ENCODE peak calls at places on chromosomes 6 and 20, in six cellular contexts. One of them, this sample, is unnamed.

GRCh38 chr6:97689078-97689754 is 406.2 kb upstream of the MMS22L start:
- DNase-seq in stimulated activated naive B cell treated with anti-CD40 and anti-IgM and Interleukin-4, amounts not matched to agents 10 μg/mL and 1 μg/mL and 100 μg/mL, for 72 hours: no peak
- DNase-seq in activated CD4-positive, alpha-beta T cell treated with anti-CD3 and anti-CD28 coated beads, Interleukin-2, amount 50 U/mL, for 4 hours: no peak
- DNase-seq in naive thymus-derived CD4-positive, alpha-beta T cell: no peak
- DNase-seq in GM13977: no peak
- DNase-seq in NCI-H2081 treated with DMSO at 0.1 percent for 48 hours: no peak
- DNase-seq in this sample: no peak

GRCh38 chr6:35668708-35669440 is 19.8 kb downstream of the FKBP5 start:
- DNase-seq in stimulated activated naive B cell treated with anti-CD40 and anti-IgM and Interleukin-4, amounts not matched to agents 10 μg/mL and 1 μg/mL and 100 μg/mL, for 72 hours: no peak
- DNase-seq in activated CD4-positive, alpha-beta T cell treated with anti-CD3 and anti-CD28 coated beads, Interleukin-2, amount 50 U/mL, for 4 hours: no peak
- DNase-seq in naive thymus-derived CD4-positive, alpha-beta T cell: no peak
- DNase-seq in GM13977: no peak
- DNase-seq in NCI-H2081 treated with DMSO at 0.1 percent for 48 hours: no peak
- DNase-seq in this sample: no peak

GRCh38 chr6:24924956-24925355 is 10.8 kb downstream of the RIPOR2 start:
- DNase-seq in stimulated activated naive B cell treated with anti-CD40 and anti-IgM and Interleukin-4, amounts not matched to agents 10 μg/mL and 1 μg/mL and 100 μg/mL, for 72 hours: no peak
- DNase-seq in activated CD4-positive, alpha-beta T cell treated with anti-CD3 and anti-CD28 coated beads, Interleukin-2, amount 50 U/mL, for 4 hours: no peak
- DNase-seq in naive thymus-derived CD4-positive, alpha-beta T cell: no peak
- DNase-seq in GM13977: no peak
- DNase-seq in NCI-H2081 treated with DMSO at 0.1 percent for 48 hours: no peak
- DNase-seq in this sample: no peak

GRCh38 chr6:106823732-106824351 is 150.7 kb downstream of the CD24 start:
- DNase-seq in stimulated activated naive B cell treated with anti-CD40 and anti-IgM and Interleukin-4, amounts not matched to agents 10 μg/mL and 1 μg/mL and 100 μg/mL, for 72 hours: no peak
- DNase-seq in activated CD4-positive, alpha-beta T cell treated with anti-CD3 and anti-CD28 coated beads, Interleukin-2, amount 50 U/mL, for 4 hours: no peak
- DNase-seq in naive thymus-derived CD4-positive, alpha-beta T cell: no peak
- DNase-seq in GM13977: no peak
- DNase-seq in NCI-H2081 treated with DMSO at 0.1 percent for 48 hours: no peak
- DNase-seq in this sample: no peak

GRCh38 chr20:2128542-2128941 is 26.9 kb downstream of the STK35 start:
- DNase-seq in stimulated activated naive B cell treated with anti-CD40 and anti-IgM and Interleukin-4, amounts not matched to agents 10 μg/mL and 1 μg/mL and 100 μg/mL, for 72 hours: peak
- DNase-seq in activated CD4-positive, alpha-beta T cell treated with anti-CD3 and anti-CD28 coated beads, Interleukin-2, amount 50 U/mL, for 4 hours: no peak
- DNase-seq in naive thymus-derived CD4-positive, alpha-beta T cell: no peak
- DNase-seq in GM13977: no peak
- DNase-seq in NCI-H2081 treated with DMSO at 0.1 percent for 48 hours: no peak
- DNase-seq in this sample: no peak

GRCh38 chr6:151291145-151292055 is 51.6 kb downstream of the AKAP12 start:
- DNase-seq in stimulated activated naive B cell treated with anti-CD40 and anti-IgM and Interleukin-4, amounts not matched to agents 10 μg/mL and 1 μg/mL and 100 μg/mL, for 72 hours: no peak
- DNase-seq in activated CD4-positive, alpha-beta T cell treated with anti-CD3 and anti-CD28 coated beads, Interleukin-2, amount 50 U/mL, for 4 hours: no peak
- DNase-seq in naive thymus-derived CD4-positive, alpha-beta T cell: no peak
- DNase-seq in GM13977: no peak
- DNase-seq in NCI-H2081 treated with DMSO at 0.1 percent for 48 hours: no peak
- DNase-seq in this sample: no peak

GRCh38 chr6:113719056-113719455 is 138.1 kb upstream of the MARCKS start:
- DNase-seq in stimulated activated naive B cell treated with anti-CD40 and anti-IgM and Interleukin-4, amounts not matched to agents 10 μg/mL and 1 μg/mL and 100 μg/mL, for 72 hours: no peak
- DNase-seq in activated CD4-positive, alpha-beta T cell treated with anti-CD3 and anti-CD28 coated beads, Interleukin-2, amount 50 U/mL, for 4 hours: no peak
- DNase-seq in naive thymus-derived CD4-positive, alpha-beta T cell: no peak
- DNase-seq in GM13977: no peak
- DNase-seq in NCI-H2081 treated with DMSO at 0.1 percent for 48 hours: no peak
- DNase-seq in this sample: peak

GRCh38 chr6:43059168-43060033 is at the start of the genes KLC4 and MRPL2:
- DNase-seq in stimulated activated naive B cell treated with anti-CD40 and anti-IgM and Interleukin-4, amounts not matched to agents 10 μg/mL and 1 μg/mL and 100 μg/mL, for 72 hours: peak
- DNase-seq in activated CD4-positive, alpha-beta T cell treated with anti-CD3 and anti-CD28 coated beads, Interleukin-2, amount 50 U/mL, for 4 hours: peak
- DNase-seq in naive thymus-derived CD4-positive, alpha-beta T cell: peak
- DNase-seq in GM13977: peak
- DNase-seq in NCI-H2081 treated with DMSO at 0.1 percent for 48 hours: peak
- DNase-seq in this sample: peak

GRCh38 chr20:37389241-37389747 is 43.4 kb downstream of the SRC start:
- DNase-seq in stimulated activated naive B cell treated with anti-CD40 and anti-IgM and Interleukin-4, amounts not matched to agents 10 μg/mL and 1 μg/mL and 100 μg/mL, for 72 hours: no peak
- DNase-seq in activated CD4-positive, alpha-beta T cell treated with anti-CD3 and anti-CD28 coated beads, Interleukin-2, amount 50 U/mL, for 4 hours: no peak
- DNase-seq in naive thymus-derived CD4-positive, alpha-beta T cell: no peak
- DNase-seq in GM13977: no peak
- DNase-seq in NCI-H2081 treated with DMSO at 0.1 percent for 48 hours: no peak
- DNase-seq in this sample: no peak